ENCODE peak calls at places on chromosomes 11 and 22, in ten cellular contexts. N, K, P, M, H, R, X, S, W and Y are unnamed samples. For H3K4me1 and H3K27me3, the result is how much of the 10 kb centered on the place peaks cover.

GRCh38 chr11:59542142-59542810 is 30.9 kb downstream of the OR4D9 start:
- DNase-seq in N (no peak), K (no peak), P (no peak), M (no peak), H (no peak), R (no peak), X (no peak), S (no peak), W (peak), Y (no peak)

GRCh38 chr11:19729141-19729540 is 16.5 kb downstream of the NAV2 start:
- DNase-seq in N (no peak), K (no peak), P (no peak), M (no peak), H (no peak), R (no peak), X (no peak), S (no peak), W (no peak), Y (no peak)

GRCh38 chr22:39253427-39254070 is 8.8 kb upstream of the PDGFB start:
- DNase-seq in N (no peak), K (no peak), P (peak), M (peak), H (peak), R (peak), X (peak), S (peak), W (peak), Y (peak)

GRCh38 chr22:47333625-47334024 is 571.2 kb downstream of the TBC1D22A start:
- DNase-seq in N (no peak), K (no peak), P (no peak), M (no peak), H (no peak), R (peak), X (peak), S (peak), W (no peak), Y (no peak)

GRCh38 chr11:120649316-120649715 is 137.8 kb downstream of the GRIK4 start:
- DNase-seq in N (no peak), K (no peak), P (no peak), M (no peak), H (no peak), R (no peak), X (no peak), S (no peak), W (no peak), Y (no peak)

GRCh38 chr11:72668645-72669347 is 5.4 kb downstream of the PDE2A start:
- DNase-seq in N (no peak), K (no peak), P (no peak), M (no peak), H (no peak), R (peak), X (no peak), S (no peak), W (no peak), Y (peak)

GRCh38 chr11:100855466-100856067 is 168.5 kb downstream of the ARHGAP42 start:
- DNase-seq in N (no peak), K (no peak), P (no peak), M (peak), H (no peak), R (peak), X (no peak), S (peak), W (no peak), Y (no peak)

GRCh38 chr22:38136607-38137006 is 26.1 kb upstream of the BAIAP2L2 start:
- DNase-seq in N (no peak), K (no peak), P (no peak), M (no peak), H (no peak), R (no peak), X (no peak), S (no peak), W (peak), Y (no peak)

GRCh38 chr22:17368727-17369552 is at the start of gene CECR2:
- DNase-seq in N (no peak), K (no peak), P (peak), M (peak), H (peak), R (peak), X (peak), S (peak), W (no peak), Y (peak)

GRCh38 chr11:85628771-85629341 is 463 bp downstream of the TMEM126B start:
- DNase-seq in N (no peak), K (no peak), P (no peak), M (no peak), H (no peak), R (peak), X (no peak), S (no peak), W (no peak), Y (no peak)

GRCh38 chr11:111356660-111357048 is 22.4 kb downstream of the POU2AF1 start:
- DNase-seq in N (no peak), K (no peak), P (no peak), M (no peak), H (no peak), R (no peak), X (no peak), S (no peak), W (no peak), Y (no peak)
- H3K4me1 ChIP-seq in N (under half), K (under half), P (under half), M (under half), H (under half), R (under half), X (under half), S (under half), W (under half), Y (under half)

DNA sequence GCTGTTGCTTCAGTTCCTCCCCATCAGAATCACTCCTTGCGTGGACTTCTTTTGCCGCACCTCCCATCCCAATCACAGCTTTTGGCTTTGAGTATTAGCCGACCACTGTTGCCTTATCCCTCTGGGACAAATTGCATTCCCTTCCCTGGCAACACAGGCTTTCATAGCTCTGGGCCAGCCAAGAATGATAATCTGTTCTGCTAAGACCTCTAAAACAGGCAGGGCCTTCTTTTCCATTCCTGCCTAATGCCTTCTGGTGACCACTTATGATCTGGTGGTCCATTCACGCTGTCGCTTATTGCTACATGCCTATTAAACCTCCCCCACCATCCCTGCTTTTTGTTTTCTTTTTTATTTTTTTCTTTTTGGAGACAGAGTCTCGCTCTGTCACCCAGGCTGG is 9.6 kb downstream of the SEC14L2 start:
- DNase-seq in N (no peak), K (no peak), P (no peak), M (no peak), H (no peak), R (no peak), X (no peak), S (no peak), W (no peak), Y (no peak)
- H3K27me3 ChIP-seq in N (under half), K (under half), P (under half), M (under half), H (under half), R (under half), X (under half), S (under half), W (under half), Y (under half)

GRCh38 chr11:5339771-5340322 is 3.5 kb downstream of the OR51B5 start:
- DNase-seq in N (no peak), K (no peak), P (no peak), M (no peak), H (no peak), R (no peak), X (no peak), S (no peak), W (no peak), Y (no peak)

GRCh38 chr11:5348516-5349194 is 2.7 kb upstream of the OR51B6 start:
- DNase-seq in N (no peak), K (no peak), P (no peak), M (no peak), H (no peak), R (no peak), X (no peak), S (no peak), W (no peak), Y (no peak)

GRCh38 chr11:5345831-5346230 is 2.5 kb upstream of the OR51B5 start:
- DNase-seq in N (no peak), K (no peak), P (no peak), M (no peak), H (no peak), R (peak), X (no peak), S (no peak), W (no peak), Y (no peak)

GRCh38 chr11:5349550-5349949 is 1.8 kb upstream of the OR51B6 start:
- DNase-seq in N (no peak), K (no peak), P (no peak), M (no peak), H (no peak), R (no peak), X (no peak), S (no peak), W (no peak), Y (no peak)

GRCh38 chr11:5343474-5344335 is at the start of gene OR51B5:
- DNase-seq in N (no peak), K (no peak), P (no peak), M (no peak), H (no peak), R (peak), X (no peak), S (no peak), W (no peak), Y (no peak)
- H3K4me3 ChIP-seq in N (no peak), K (no peak), P (no peak), M (no peak), H (no peak), R (no peak), X (no peak), S (no peak), W (no peak), Y (no peak)

DNA sequence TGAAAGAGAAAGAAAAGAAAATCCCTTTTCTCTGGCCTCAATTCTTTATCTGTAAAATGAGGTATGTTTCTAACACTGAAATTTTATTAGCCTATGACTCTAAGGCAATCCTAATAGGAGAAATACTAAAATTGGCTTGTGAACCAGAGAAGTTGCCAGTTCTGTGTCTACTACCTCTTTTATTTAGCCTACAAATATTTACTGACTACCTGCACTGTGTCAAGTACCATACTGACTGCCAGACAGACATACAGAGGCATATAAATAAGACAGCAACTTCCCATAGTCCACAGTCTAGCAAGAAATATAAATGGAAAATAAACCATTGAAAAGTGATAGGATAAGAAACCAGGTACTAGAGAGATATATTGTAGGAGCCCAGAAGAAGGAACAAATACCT is 2.4 kb upstream of the SOX6 start:
- DNase-seq in N (no peak), K (no peak), P (no peak), M (no peak), H (no peak), R (no peak), X (no peak), S (no peak), W (no peak), Y (no peak)
- H3K4me1 ChIP-seq in N (under half), K (under half), P (under half), M (under half), H (half or more), R (under half), X (under half), S (under half), W (under half), Y (under half)

GRCh38 chr22:22593250-22593649 is 34.2 kb upstream of the PRAME start:
- DNase-seq in N (no peak), K (no peak), P (no peak), M (no peak), H (no peak), R (no peak), X (no peak), S (no peak), W (no peak), Y (no peak)

GRCh38 chr22:22593964-22594656 is 35.0 kb upstream of the PRAME start:
- DNase-seq in N (peak), K (peak), P (no peak), M (no peak), H (no peak), R (peak), X (peak), S (peak), W (no peak), Y (peak)

GRCh38 chr22:22588485-22589164 is 29.6 kb upstream of the PRAME start:
- DNase-seq in N (no peak), K (no peak), P (no peak), M (no peak), H (no peak), R (no peak), X (no peak), S (no peak), W (no peak), Y (no peak)

GRCh38 chr22:22590136-22590891 is 31.2 kb upstream of the PRAME start:
- DNase-seq in N (no peak), K (no peak), P (no peak), M (no peak), H (no peak), R (no peak), X (no peak), S (no peak), W (no peak), Y (no peak)

GRCh38 chr22:22591348-22592299 is 32.6 kb upstream of the PRAME start:
- DNase-seq in N (no peak), K (no peak), P (no peak), M (no peak), H (no peak), R (peak), X (no peak), S (no peak), W (no peak), Y (no peak)
- H3K27me3 ChIP-seq in N (under half), K (under half), P (under half), M (under half), H (half or more), R (under half), X (under half), S (under half), W (under half), Y (under half)

GRCh38 chr22:49505337-49506009 is 322.2 kb downstream of the BRD1 start:
- DNase-seq in N (no peak), K (no peak), P (no peak), M (no peak), H (no peak), R (no peak), X (no peak), S (no peak), W (no peak), Y (no peak)
- H3K4me3 ChIP-seq in N (no peak), K (no peak), P (no peak), M (no peak), H (no peak), R (no peak), X (no peak), S (no peak), W (no peak), Y (no peak)

GRCh38 chr11:12199231-12199948 is 89.0 kb downstream of the MICAL2 start:
- DNase-seq in N (no peak), K (no peak), P (no peak), M (peak), H (no peak), R (no peak), X (no peak), S (no peak), W (no peak), Y (no peak)

GRCh38 chr11:12200359-12201015 is 90.1 kb downstream of the MICAL2 start:
- DNase-seq in N (no peak), K (no peak), P (peak), M (no peak), H (peak), R (peak), X (no peak), S (no peak), W (no peak), Y (peak)

GRCh38 chr11:12196862-12197261 is 86.5 kb downstream of the MICAL2 start:
- DNase-seq in N (no peak), K (no peak), P (no peak), M (no peak), H (no peak), R (no peak), X (no peak), S (no peak), W (no peak), Y (no peak)

GRCh38 chr11:12196335-12196734 is 85.9 kb downstream of the MICAL2 start:
- DNase-seq in N (peak), K (no peak), P (no peak), M (no peak), H (no peak), R (no peak), X (no peak), S (no peak), W (no peak), Y (no peak)

GRCh38 chr11:12198261-12198925 is 88.0 kb downstream of the MICAL2 start:
- DNase-seq in N (no peak), K (no peak), P (no peak), M (no peak), H (no peak), R (no peak), X (no peak), S (no peak), W (no peak), Y (peak)
- H3K4me1 ChIP-seq in N (half or more), K (under half), P (half or more), M (half or more), H (half or more), R (under half), X (under half), S (under half), W (half or more), Y (under half)